ENCODE peak calls at places on chromosomes 11 and 22, in four cellular contexts. R is adrenal gland, B is stomach, M is Peyer's patch. S is an unnamed sample.
A peak's percentile ranks its signal among the peaks of the same experiment; 100 is the strongest.

GRCh38 chr22:22025320-22026156 is 43.0 kb upstream of the TOP3B start:
- DNase-seq in R (no peak), B (no peak), M (peak; percentile 69), S (no peak)

GRCh38 chr11:102240502-102240901 is 76.8 kb upstream of the BIRC3 start:
- DNase-seq in R (no peak), B (no peak), M (no peak), S (no peak)

GRCh38 chr11:30501744-30502143 is 84.4 kb downstream of the MPPED2 start:
- DNase-seq in R (no peak), B (no peak), M (no peak), S (no peak)

GRCh38 chr11:68128682-68129327 is 7.6 kb upstream of the CHKA start:
- DNase-seq in R (peak; percentile 95), B (peak; percentile 96), M (no peak), S (no peak)

GRCh38 chr11:1866776-1867175 is 13.9 kb downstream of the LSP1 start:
- DNase-seq in R (peak; percentile 62), B (no peak), M (no peak), S (no peak)

GRCh38 chr11:128415539-128415938 is 171.8 kb downstream of the ETS1 start:
- DNase-seq in R (no peak), B (no peak), M (no peak), S (no peak)

GRCh38 chr11:32148824-32149223 is 58.0 kb downstream of the RCN1 start:
- DNase-seq in R (no peak), B (no peak), M (no peak), S (no peak)

GRCh38 chr11:100629671-100630070 is 57.4 kb upstream of the ARHGAP42 start:
- DNase-seq in R (no peak), B (no peak), M (no peak), S (no peak)

GRCh38 chr11:40328890-40329617 is 1130.4 kb downstream of the LRRC4C start:
- DNase-seq in R (peak; percentile 33), B (peak; percentile 69), M (no peak), S (no peak)

GRCh38 chr11:108803781-108804180 is 138.9 kb downstream of the DDX10 start:
- DNase-seq in R (no peak), B (no peak), M (no peak), S (no peak)

GRCh38 chr11:126537492-126537891 is 182.0 kb downstream of the ST3GAL4 start:
- DNase-seq in R (no peak), B (no peak), M (no peak), S (no peak)

GRCh38 chr11:2360081-2360642 is 16.9 kb upstream of the CD81 start:
- DNase-seq in R (no peak), B (no peak), M (no peak), S (no peak)

GRCh38 chr11:118996926-118997626 is 862 bp upstream of the CENATAC start:
- DNase-seq in R (no peak), B (no peak), M (peak; percentile 20), S (no peak)

GRCh38 chr11:2714463-2714800 is 14.6 kb upstream of the KCNQ1OT1 start:
- DNase-seq in R (no peak), B (no peak), M (no peak), S (no peak)

GRCh38 chr22:35140879-35141745 is 75.2 kb downstream of the ISX start:
- DNase-seq in R (no peak), B (no peak), M (no peak), S (no peak)

GRCh38 chr11:98456281-98456680 is 564.5 kb upstream of the CNTN5 start:
- DNase-seq in R (no peak), B (no peak), M (no peak), S (no peak)

GRCh38 chr22:49305215-49305965 is 522.3 kb downstream of the BRD1 start:
- DNase-seq in R (peak; percentile 58), B (peak; percentile 40), M (no peak), S (peak; percentile 89)

GRCh38 chr22:23213031-23213555 is 32.8 kb downstream of the BCR start:
- DNase-seq in R (no peak), B (no peak), M (no peak), S (no peak)

GRCh38 chr11:70655816-70656215 is 257.5 kb downstream of the CTTN start:
- DNase-seq in R (no peak), B (no peak), M (no peak), S (no peak)

DNA sequence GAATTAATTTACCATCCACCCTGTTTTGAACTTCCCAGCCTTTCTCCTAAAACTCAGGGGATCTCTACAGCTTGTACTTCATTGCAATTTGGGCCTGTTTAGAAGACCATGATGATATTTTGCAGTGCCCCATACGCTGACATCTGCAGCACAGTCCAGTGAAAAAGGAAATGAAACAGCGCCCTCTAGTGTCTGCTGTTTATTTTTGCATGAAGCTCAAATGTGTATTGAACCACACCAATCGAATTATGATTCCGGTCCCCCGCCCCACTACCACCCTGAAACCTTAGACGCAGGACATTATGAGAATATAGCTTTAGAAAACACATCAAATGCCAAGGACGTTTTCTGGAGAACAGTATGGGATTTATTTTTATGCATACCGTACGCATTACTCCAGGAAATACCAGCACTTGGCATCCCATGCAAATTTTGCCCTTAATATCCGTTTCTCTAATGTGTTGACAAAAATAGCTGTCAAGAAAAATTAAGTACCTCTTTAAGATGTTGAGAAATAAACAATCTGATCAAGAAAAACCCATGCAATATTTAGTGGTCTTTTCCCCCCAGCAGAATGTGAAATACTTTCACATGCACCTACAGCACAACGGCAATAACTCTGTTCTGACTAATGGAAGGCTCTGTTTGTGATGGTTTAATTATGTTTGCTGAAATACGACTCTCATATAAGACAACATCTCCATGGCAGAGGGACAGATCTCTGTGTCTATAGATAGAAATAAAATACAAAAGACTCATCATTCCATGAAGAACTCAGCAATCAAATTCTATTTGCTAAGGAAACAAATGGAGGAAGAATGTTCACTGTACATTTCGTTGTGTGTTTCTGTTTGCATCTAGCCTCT is 93.9 kb downstream of the TECTA start:
- DNase-seq in R (peak; percentile 73), B (peak; percentile 39), M (peak; percentile 23), S (no peak)
- TF ChIP-seq CTCF in R (peak; percentile 75), B (peak; percentile 85), M (peak; percentile 76), S (peak; percentile 83)

DNA sequence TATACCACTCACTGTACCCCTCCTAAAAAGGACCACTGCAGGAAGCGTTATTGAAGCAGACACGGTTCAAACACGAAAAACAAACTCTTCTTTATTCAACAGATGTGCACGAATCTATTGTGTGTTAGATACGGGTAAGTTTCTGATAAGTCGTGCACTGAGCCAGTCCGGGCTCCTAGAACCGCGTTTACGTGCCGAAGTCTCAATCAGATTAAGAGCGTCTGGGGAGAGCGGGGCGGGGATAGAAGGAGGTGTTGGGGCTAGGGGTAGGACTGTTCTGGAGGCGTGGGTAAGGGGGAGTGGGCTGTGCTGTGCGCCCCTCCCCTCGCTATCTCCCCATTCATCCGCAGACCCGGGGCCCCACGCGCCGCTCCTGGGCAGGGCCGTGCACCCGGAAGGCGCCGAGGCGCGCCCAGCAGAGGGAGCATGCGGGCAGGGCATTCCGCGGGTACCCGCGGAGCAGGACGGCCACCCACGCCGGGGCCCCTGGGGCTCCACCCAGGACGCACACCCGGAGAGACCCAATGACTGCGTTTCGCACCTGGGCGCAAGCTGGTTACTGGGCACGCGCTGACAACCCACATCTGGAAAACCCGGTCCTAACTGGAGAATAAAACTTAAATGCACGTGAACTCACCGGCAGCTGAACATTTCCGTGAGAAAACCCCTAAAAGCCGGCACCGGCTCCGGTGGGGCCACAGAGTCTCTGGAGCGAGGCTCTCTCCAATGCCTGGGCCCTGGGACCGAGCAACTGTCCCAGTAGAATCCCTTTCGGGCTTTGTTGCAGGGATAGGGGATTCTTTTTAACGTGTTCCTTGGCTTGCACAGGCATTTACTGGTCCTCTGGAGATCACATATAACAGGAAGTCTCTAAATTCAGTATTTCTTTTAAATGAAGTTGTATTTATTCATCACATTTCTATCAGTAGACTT is 40.6 kb downstream of the WEE1 start:
- DNase-seq in R (peak; percentile 82), B (peak; percentile 88), M (peak; percentile 89), S (no peak)
- TF ChIP-seq POLR2A in R (peak; percentile 19), B (peak; percentile 11), M (peak; percentile 8), S (no peak)

GRCh38 chr11:125211191-125211953 is 46.8 kb downstream of the PKNOX2 start:
- DNase-seq in R (no peak), B (no peak), M (no peak), S (no peak)
- TF ChIP-seq CTCF in R (no peak), B (no peak), M (no peak), S (no peak)

DNA sequence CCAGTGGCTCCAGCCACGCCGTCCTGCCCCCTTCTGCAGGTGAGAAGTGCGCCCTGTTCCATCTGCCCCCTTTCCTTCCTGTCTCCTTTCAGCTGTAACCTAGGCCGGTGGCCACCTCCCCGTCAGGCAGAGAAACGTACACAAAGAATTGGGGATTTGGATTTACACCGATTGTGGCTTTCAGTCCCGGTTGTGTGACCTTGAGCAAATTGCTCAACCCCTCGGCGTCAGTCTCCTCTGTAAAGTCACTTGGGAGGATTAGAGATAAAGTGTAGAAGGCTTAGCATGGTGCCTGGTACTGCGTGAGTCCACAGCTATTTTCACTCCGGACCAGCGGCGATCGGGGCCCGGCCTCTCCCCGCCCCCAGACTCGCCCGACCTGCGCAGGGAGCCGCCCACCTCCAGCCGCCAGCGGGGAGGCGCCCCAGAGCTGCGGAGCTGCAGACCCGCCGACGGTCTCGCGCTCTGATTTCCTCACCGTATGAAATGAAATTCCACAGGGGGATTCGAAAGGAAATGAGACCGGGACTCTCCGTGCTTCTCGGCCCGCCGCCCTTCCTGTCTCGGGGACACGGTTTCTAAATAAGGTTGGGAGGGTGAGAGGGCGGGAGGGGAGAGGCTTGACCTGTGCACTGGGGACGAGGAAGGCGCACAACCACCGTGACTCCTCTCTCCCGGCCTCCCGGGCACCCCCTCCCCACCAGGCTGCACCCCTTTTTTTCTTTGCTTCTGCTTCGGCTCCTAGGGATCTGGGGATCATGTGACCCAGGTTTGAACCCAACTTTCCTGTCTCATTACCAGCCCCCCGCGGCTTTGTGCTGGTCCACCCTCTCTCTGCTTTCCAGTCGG is 703 bp upstream of the FZD4 start:
- DNase-seq in R (peak; percentile 85), B (peak; percentile 89), M (peak; percentile 45), S (no peak)
- TF ChIP-seq POLR2A in R (peak; percentile 52), B (peak; percentile 50), M (peak; percentile 28), S (no peak)

DNA sequence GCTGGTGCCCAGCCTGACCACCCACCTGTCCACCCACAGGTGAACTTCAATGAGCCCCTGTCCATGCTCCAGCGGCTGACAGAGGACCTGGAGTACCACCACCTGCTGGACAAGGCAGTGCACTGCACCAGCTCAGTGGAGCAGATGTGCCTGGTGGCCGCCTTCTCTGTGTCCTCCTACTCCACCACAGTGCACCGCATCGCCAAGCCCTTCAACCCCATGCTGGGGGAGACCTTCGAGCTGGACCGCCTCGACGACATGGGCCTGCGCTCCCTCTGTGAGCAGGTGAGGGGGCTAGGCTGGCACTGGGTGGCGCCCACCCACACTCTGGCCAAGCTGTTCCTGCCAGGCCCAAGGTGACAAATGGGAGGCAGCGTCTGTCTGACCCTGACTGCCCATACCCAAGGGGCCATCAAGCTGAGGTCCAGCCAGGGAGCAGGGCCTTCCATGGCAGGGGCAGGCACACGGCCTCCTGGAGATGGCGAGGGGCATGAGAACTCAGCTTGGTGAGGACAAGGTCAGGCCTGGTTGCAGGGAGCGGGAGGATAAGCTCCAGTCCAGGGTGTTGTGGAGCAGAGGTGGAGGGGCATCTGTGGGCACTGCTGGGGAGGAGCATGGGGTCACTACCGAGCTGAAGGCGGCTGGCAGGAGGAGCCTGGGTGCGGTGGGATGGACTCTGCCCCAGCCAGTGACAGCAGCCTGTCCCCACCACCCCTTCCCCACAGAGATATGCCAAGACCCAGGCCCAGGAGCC is 77.7 kb downstream of the MORC2 start:
- DNase-seq in R (peak; percentile 48), B (peak; percentile 57), M (peak; percentile 18), S (no peak)
- TF ChIP-seq CTCF in R (peak; percentile 70), B (peak; percentile 72), M (peak; percentile 78), S (peak; percentile 54)

GRCh38 chr11:61061081-61061826 is 41.0 kb upstream of the CD5 start:
- DNase-seq in R (no peak), B (no peak), M (peak; percentile 59), S (no peak)
- TF ChIP-seq POLR2A in R (no peak), B (no peak), M (no peak), S (no peak)